ENCODE peak calls at places on chromosome 7, in seven cellular contexts. P is esophagus muscularis mucosa; H is CD8-positive, alpha-beta memory T cell; G is naive thymus-derived CD4-positive, alpha-beta T cell; B is right lobe of liver; D is CD4-positive, alpha-beta memory T cell; O is heart right ventricle. E is an unnamed sample. For H3K4me1, the result is how much of the 10 kb centered on the place peaks cover.

GRCh38 chr7:30510124-30511074 is 5.8 kb upstream of the GGCT start:
- DNase-seq in D (peak), O (no peak), H (peak), B (peak), G (no peak), P (no peak), E (no peak)

GRCh38 chr7:155230169-155230593 is 67.5 kb upstream of the INSIG1 start:
- DNase-seq in B (peak), O (peak), G (no peak), D (no peak), P (no peak), H (no peak), E (no peak)

GRCh38 chr7:142873281-142873784 is 12.2 kb downstream of the TRPV6 start:
- DNase-seq in D (no peak), H (no peak), B (no peak), G (no peak), P (no peak), O (no peak), E (no peak)

GRCh38 chr7:121337398-121337797 is 8.6 kb downstream of the WNT16 start:
- DNase-seq in O (no peak), G (no peak), P (no peak), D (no peak), H (no peak), B (no peak), E (no peak)

GRCh38 chr7:10773430-10773829 is 200.2 kb upstream of the PHF14 start:
- DNase-seq in B (no peak), H (no peak), P (no peak), G (no peak), O (no peak), D (no peak), E (no peak)

GRCh38 chr7:2261611-2262010 is 19.6 kb downstream of the NUDT1 start:
- DNase-seq in G (peak), O (peak), H (peak), D (no peak), B (peak), P (no peak), E (no peak)

GRCh38 chr7:39811161-39811614 is 138.9 kb upstream of the CDK13 start:
- DNase-seq in H (no peak), P (peak), O (peak), G (no peak), D (no peak), B (no peak), E (no peak)

GRCh38 chr7:106757846-106758245 is 96.9 kb upstream of the CCDC71L start:
- DNase-seq in G (no peak), H (no peak), B (peak), O (peak), D (no peak), P (no peak), E (no peak)

GRCh38 chr7:27191716-27192545 is 6.9 kb upstream of the HOXA11 start:
- DNase-seq in D (no peak), H (no peak), B (peak), P (no peak), O (no peak), G (no peak), E (no peak)

GRCh38 chr7:28102778-28103177 is 77.8 kb downstream of the JAZF1 start:
- DNase-seq in B (no peak), G (no peak), H (no peak), P (peak), O (no peak), D (no peak), E (no peak)

GRCh38 chr7:9776900-9777299 is 1196.8 kb upstream of the PHF14 start:
- DNase-seq in G (no peak), H (no peak), O (no peak), D (no peak), P (no peak), B (no peak), E (no peak)

GRCh38 chr7:100626530-100627237 is 14.3 kb downstream of the MOSPD3 start:
- DNase-seq in D (peak), P (peak), H (peak), G (peak), B (peak), O (peak), E (peak)

GRCh38 chr7:40506158-40506557 is 371.4 kb downstream of the SUGCT start:
- DNase-seq in P (no peak), B (no peak), G (no peak), O (no peak), H (no peak), D (no peak), E (no peak)

GRCh38 chr7:88314092-88314491 is 7.4 kb upstream of the STEAP4 start:
- DNase-seq in O (no peak), G (no peak), P (no peak), H (no peak), D (no peak), B (no peak), E (no peak)

GRCh38 chr7:88309845-88310244 is 3.2 kb upstream of the STEAP4 start:
- DNase-seq in D (no peak), G (no peak), H (no peak), O (no peak), B (no peak), P (no peak), E (no peak)

GRCh38 chr7:88310950-88311674 is 4.4 kb upstream of the STEAP4 start:
- DNase-seq in O (no peak), G (no peak), B (no peak), P (no peak), H (no peak), D (no peak), E (no peak)

GRCh38 chr7:88312061-88312663 is 5.5 kb upstream of the STEAP4 start:
- DNase-seq in H (no peak), O (peak), P (no peak), G (no peak), B (peak), D (no peak), E (no peak)

GRCh38 chr7:88311675-88312036 is 5.0 kb upstream of the STEAP4 start:
- DNase-seq in D (no peak), B (no peak), O (no peak), P (no peak), G (no peak), H (no peak), E (no peak)
- H3K4me1 ChIP-seq in D (under half), B (under half), O (under half), P (under half), G (under half), H (under half), E (under half)

GRCh38 chr7:148871030-148871429 is 13.1 kb downstream of the EZH2 start:
- DNase-seq in B (no peak), D (no peak), H (no peak), G (no peak), P (no peak), O (no peak), E (no peak)
- H3K4me3 ChIP-seq in B (no peak), D (no peak), H (no peak), G (no peak), P (no peak), O (no peak), E (no peak)

GRCh38 chr7:610141-610530 is 90.5 kb upstream of the PDGFA start:
- DNase-seq in H (no peak), P (no peak), B (peak), G (no peak), D (no peak), O (no peak), E (no peak)

GRCh38 chr7:617614-618538 is 98.2 kb upstream of the PDGFA start:
- DNase-seq in H (peak), P (no peak), D (no peak), B (no peak), G (no peak), O (no peak), E (no peak)

GRCh38 chr7:610531-611280 is 91.1 kb upstream of the PDGFA start:
- DNase-seq in H (peak), P (no peak), O (peak), B (no peak), D (no peak), G (no peak), E (no peak)

GRCh38 chr7:611281-611810 is 91.7 kb upstream of the PDGFA start:
- DNase-seq in D (no peak), B (no peak), P (no peak), O (no peak), H (no peak), G (no peak), E (no peak)

DNA sequence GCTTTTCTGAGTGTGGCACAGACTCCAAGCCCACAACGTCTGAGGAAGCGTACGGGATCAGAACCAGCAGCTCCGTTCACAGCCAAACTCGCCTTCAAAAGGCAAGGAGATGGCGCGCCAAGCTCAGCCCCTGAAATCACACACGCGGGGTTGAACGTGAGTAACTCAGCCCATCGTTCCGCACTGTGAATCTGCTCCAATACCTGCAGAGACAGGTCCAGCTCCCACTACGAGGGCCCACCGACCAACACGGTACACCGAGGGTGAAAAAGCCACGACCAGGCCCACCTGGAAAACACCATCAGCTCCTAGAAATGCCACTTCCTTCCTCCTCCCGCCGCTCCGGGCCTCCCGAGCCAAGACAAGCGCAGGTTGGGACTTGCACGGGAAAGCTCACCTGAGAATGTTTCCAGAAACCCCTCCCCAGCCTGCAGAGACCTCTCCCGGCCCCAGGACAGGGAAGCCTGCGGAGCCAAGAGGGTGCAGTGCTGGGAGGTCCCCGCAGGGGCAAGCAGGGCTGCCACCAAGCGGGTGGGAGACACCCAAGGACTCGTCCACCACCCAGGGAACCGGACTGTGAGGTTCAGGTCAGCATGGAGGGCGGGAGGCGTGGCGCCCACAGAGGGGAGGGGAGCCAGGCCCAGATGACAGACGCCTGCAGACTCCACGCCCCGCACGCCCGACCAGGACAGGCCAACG is 93.9 kb upstream of the PDGFA start:
- DNase-seq in O (no peak), B (peak), H (no peak), P (no peak), D (no peak), G (no peak), E (no peak)
- H3K4me1 ChIP-seq in O (under half), B (under half), H (half or more), P (under half), D (under half), G (under half), E (under half)

DNA sequence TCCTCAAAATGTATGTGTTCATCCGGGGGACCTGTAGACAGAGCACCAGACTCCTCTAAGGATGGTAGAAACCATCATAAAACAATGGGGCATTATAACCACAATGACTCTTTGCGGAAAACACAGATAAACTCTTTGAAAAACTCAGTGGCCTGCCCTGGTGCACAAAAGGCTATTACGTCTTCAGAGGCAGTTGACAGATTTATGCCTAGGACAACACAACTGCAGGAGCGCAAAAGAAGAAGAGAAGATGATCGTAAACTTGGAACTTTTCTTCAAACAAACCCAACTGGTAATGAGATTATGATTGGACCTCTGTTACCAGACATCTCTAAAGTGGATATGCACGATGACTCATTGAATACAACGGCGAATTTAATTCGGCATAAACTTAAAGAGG is 6.0 kb downstream of the RBM48 start:
- DNase-seq in G (no peak), P (no peak), O (no peak), D (no peak), B (no peak), H (no peak), E (no peak)
- H3K4me3 ChIP-seq in G (no peak), P (no peak), O (no peak), D (no peak), B (no peak), H (no peak), E (no peak)

E was measured in effector memory CD4-positive, alpha-beta T cell.